ENCODE peak calls at places on chromosome 7, in nine cellular contexts. A is GM23248; F is fibroblast of pulmonary artery; B is central memory CD4-positive, alpha-beta T cell; Z is body of pancreas; K is COR-L47; L is IMR-90; R is stromal cell of bone marrow; T is heart left ventricle. X is an unnamed sample.

GRCh38 chr7:113996405-113996804 is 77.6 kb upstream of the PPP1R3A start:
- DNase-seq in A (no peak), F (no peak), B (no peak), Z (no peak), K (no peak), L (peak), R (no peak), T (no peak), X (no peak)

GRCh38 chr7:27901028-27901760 is 161.2 kb downstream of the TAX1BP1 start:
- DNase-seq in A (peak), F (peak), B (peak), Z (no peak), K (no peak), L (peak), R (peak), T (no peak), X (peak)

GRCh38 chr7:26202019-26202985 is 757 bp downstream of the CBX3 start:
- DNase-seq in A (peak), F (no peak), B (no peak), Z (peak), K (peak), L (no peak), R (no peak), T (peak), X (peak)

GRCh38 chr7:73909051-73909941 is 48.3 kb downstream of the TMEM270 start:
- DNase-seq in A (no peak), F (no peak), B (no peak), Z (no peak), K (no peak), L (no peak), R (no peak), T (no peak), X (no peak)

GRCh38 chr7:143229054-143229790 is 7.4 kb downstream of the TAS2R40 start:
- DNase-seq in A (peak), F (no peak), B (no peak), Z (no peak), K (no peak), L (no peak), R (no peak), T (peak), X (no peak)

GRCh38 chr7:151852486-151853396 is 24.2 kb downstream of the PRKAG2 start:
- DNase-seq in A (no peak), F (no peak), B (no peak), Z (no peak), K (no peak), L (no peak), R (no peak), T (no peak), X (no peak)

GRCh38 chr7:32525839-32526238 is 30.6 kb downstream of the AVL9 start:
- DNase-seq in A (no peak), F (no peak), B (no peak), Z (no peak), K (no peak), L (no peak), R (no peak), T (no peak), X (no peak)

GRCh38 chr7:149500201-149500600 is 2.6 kb upstream of the ZNF746 start:
- DNase-seq in A (no peak), F (no peak), B (no peak), Z (no peak), K (no peak), L (no peak), R (no peak), T (no peak), X (no peak)

GRCh38 chr7:16753932-16754571 is 497 bp downstream of the TSPAN13 start:
- DNase-seq in A (peak), F (peak), B (no peak), Z (peak), K (peak), L (peak), R (no peak), T (peak), X (peak)

GRCh38 chr7:133354546-133355324 is 101.9 kb downstream of the EXOC4 start:
- DNase-seq in A (peak), F (peak), B (no peak), Z (no peak), K (no peak), L (peak), R (no peak), T (no peak), X (no peak)

GRCh38 chr7:107078517-107078966 is 34.0 kb downstream of the PRKAR2B start:
- DNase-seq in A (peak), F (peak), B (no peak), Z (no peak), K (peak), L (peak), R (peak), T (no peak), X (no peak)

GRCh38 chr7:96931891-96932290 is 73.5 kb upstream of the DLX6 start:
- DNase-seq in A (no peak), F (no peak), B (no peak), Z (no peak), K (no peak), L (no peak), R (no peak), T (no peak), X (no peak)

GRCh38 chr7:124557587-124557986 is 208.0 kb downstream of the GPR37 start:
- DNase-seq in A (no peak), F (no peak), B (no peak), Z (no peak), K (no peak), L (no peak), R (no peak), T (no peak), X (no peak)

GRCh38 chr7:115117748-115118147 is 195.9 kb downstream of the MDFIC start:
- DNase-seq in A (no peak), F (no peak), B (no peak), Z (no peak), K (no peak), L (no peak), R (no peak), T (no peak), X (no peak)

GRCh38 chr7:92641921-92642511 is 51.8 kb upstream of the FAM133B start:
- DNase-seq in A (peak), F (peak), B (no peak), Z (no peak), K (no peak), L (peak), R (no peak), T (no peak), X (no peak)

X was measured in naive B cell.